ENCODE peak calls at places on chromosomes 2 and 18, in eight cellular contexts. One of them, this sample, is unnamed.

GRCh38 chr2:64338910-64339500 is 115.0 kb upstream of the LGALSL start:
- DNase-seq in RWPE1: no peak
- DNase-seq in right atrium auricular region: no peak
- DNase-seq in CD4-positive, alpha-beta T cell: no peak
- DNase-seq in OCI-LY7: no peak
- DNase-seq in breast epithelium: no peak
- DNase-seq in body of pancreas: no peak
- DNase-seq in heart left ventricle: no peak
- DNase-seq in this sample: no peak

GRCh38 chr2:239025081-239025801 is 177.4 kb downstream of the TWIST2 start:
- DNase-seq in RWPE1: peak; percentile 55
- DNase-seq in right atrium auricular region: no peak
- DNase-seq in CD4-positive, alpha-beta T cell: no peak
- DNase-seq in OCI-LY7: no peak
- DNase-seq in breast epithelium: no peak
- DNase-seq in body of pancreas: no peak
- DNase-seq in heart left ventricle: no peak
- DNase-seq in this sample: no peak

GRCh38 chr18:24611075-24611474 is 150.6 kb downstream of the HRH4 start:
- DNase-seq in RWPE1: no peak
- DNase-seq in right atrium auricular region: no peak
- DNase-seq in CD4-positive, alpha-beta T cell: no peak
- DNase-seq in OCI-LY7: no peak
- DNase-seq in breast epithelium: no peak
- DNase-seq in body of pancreas: no peak
- DNase-seq in heart left ventricle: no peak
- DNase-seq in this sample: no peak

GRCh38 chr2:20198001-20198400 is 26.9 kb downstream of the SDC1 start:
- DNase-seq in RWPE1: no peak
- DNase-seq in right atrium auricular region: no peak
- DNase-seq in CD4-positive, alpha-beta T cell: no peak
- DNase-seq in OCI-LY7: no peak
- DNase-seq in breast epithelium: no peak
- DNase-seq in body of pancreas: no peak
- DNase-seq in heart left ventricle: no peak
- DNase-seq in this sample: no peak

GRCh38 chr2:10792660-10793400 is 19.8 kb downstream of the PDIA6 start:
- DNase-seq in RWPE1: no peak
- DNase-seq in right atrium auricular region: no peak
- DNase-seq in CD4-positive, alpha-beta T cell: no peak
- DNase-seq in OCI-LY7: no peak
- DNase-seq in breast epithelium: no peak
- DNase-seq in body of pancreas: no peak
- DNase-seq in heart left ventricle: no peak
- DNase-seq in this sample: no peak

GRCh38 chr2:20136149-20136548 is 84.7 kb upstream of the LAPTM4A start:
- DNase-seq in RWPE1: no peak
- DNase-seq in right atrium auricular region: no peak
- DNase-seq in CD4-positive, alpha-beta T cell: no peak
- DNase-seq in OCI-LY7: no peak
- DNase-seq in breast epithelium: no peak
- DNase-seq in body of pancreas: no peak
- DNase-seq in heart left ventricle: no peak
- DNase-seq in this sample: no peak

GRCh38 chr18:6731197-6731596 is 1.7 kb downstream of the ARHGAP28 start:
- DNase-seq in RWPE1: no peak
- DNase-seq in right atrium auricular region: no peak
- DNase-seq in CD4-positive, alpha-beta T cell: no peak
- DNase-seq in OCI-LY7: no peak
- DNase-seq in breast epithelium: no peak
- DNase-seq in body of pancreas: peak; percentile 26
- DNase-seq in heart left ventricle: no peak
- DNase-seq in this sample: no peak

GRCh38 chr2:181054843-181055242 is 74.4 kb downstream of the UBE2E3 start:
- DNase-seq in RWPE1: no peak
- DNase-seq in right atrium auricular region: no peak
- DNase-seq in CD4-positive, alpha-beta T cell: no peak
- DNase-seq in OCI-LY7: no peak
- DNase-seq in breast epithelium: no peak
- DNase-seq in body of pancreas: no peak
- DNase-seq in heart left ventricle: no peak
- DNase-seq in this sample: no peak

GRCh38 chr2:241011296-241011600 is 12.8 kb downstream of the SNED1 start:
- DNase-seq in RWPE1: no peak
- DNase-seq in right atrium auricular region: peak; percentile 16
- DNase-seq in CD4-positive, alpha-beta T cell: no peak
- DNase-seq in OCI-LY7: no peak
- DNase-seq in breast epithelium: peak; percentile 36
- DNase-seq in body of pancreas: peak; percentile 3
- DNase-seq in heart left ventricle: peak; percentile 10
- DNase-seq in this sample: no peak

GRCh38 chr18:79772108-79772864 is 25.5 kb upstream of the KCNG2 start:
- DNase-seq in RWPE1: no peak
- DNase-seq in right atrium auricular region: no peak
- DNase-seq in CD4-positive, alpha-beta T cell: no peak
- DNase-seq in OCI-LY7: no peak
- DNase-seq in breast epithelium: no peak
- DNase-seq in body of pancreas: no peak
- DNase-seq in heart left ventricle: no peak
- DNase-seq in this sample: no peak

GRCh38 chr2:69272803-69273471 is 114.1 kb downstream of the GFPT1 start:
- DNase-seq in RWPE1: no peak
- DNase-seq in right atrium auricular region: no peak
- DNase-seq in CD4-positive, alpha-beta T cell: no peak
- DNase-seq in OCI-LY7: no peak
- DNase-seq in breast epithelium: no peak
- DNase-seq in body of pancreas: no peak
- DNase-seq in heart left ventricle: no peak
- DNase-seq in this sample: no peak

GRCh38 chr2:195899226-195899625 is 169.4 kb downstream of the DNAH7 start:
- DNase-seq in RWPE1: no peak
- DNase-seq in right atrium auricular region: no peak
- DNase-seq in CD4-positive, alpha-beta T cell: no peak
- DNase-seq in OCI-LY7: no peak
- DNase-seq in breast epithelium: no peak
- DNase-seq in body of pancreas: no peak
- DNase-seq in heart left ventricle: no peak
- DNase-seq in this sample: no peak

GRCh38 chr2:159982270-159982669 is 80.1 kb downstream of the PLA2R1 start:
- DNase-seq in RWPE1: peak; percentile 83
- DNase-seq in right atrium auricular region: no peak
- DNase-seq in CD4-positive, alpha-beta T cell: no peak
- DNase-seq in OCI-LY7: no peak
- DNase-seq in breast epithelium: no peak
- DNase-seq in body of pancreas: peak; percentile 6
- DNase-seq in heart left ventricle: no peak
- DNase-seq in this sample: no peak

GRCh38 chr2:100642425-100642824 is 79.6 kb downstream of the PDCL3 start:
- DNase-seq in RWPE1: no peak
- DNase-seq in right atrium auricular region: no peak
- DNase-seq in CD4-positive, alpha-beta T cell: no peak
- DNase-seq in OCI-LY7: no peak
- DNase-seq in breast epithelium: no peak
- DNase-seq in body of pancreas: no peak
- DNase-seq in heart left ventricle: no peak
- DNase-seq in this sample: no peak

GRCh38 chr2:39999864-40000263 is 220.8 kb upstream of the THUMPD2 start:
- DNase-seq in RWPE1: no peak
- DNase-seq in right atrium auricular region: no peak
- DNase-seq in CD4-positive, alpha-beta T cell: no peak
- DNase-seq in OCI-LY7: no peak
- DNase-seq in breast epithelium: no peak
- DNase-seq in body of pancreas: no peak
- DNase-seq in heart left ventricle: no peak
- DNase-seq in this sample: no peak

GRCh38 chr18:2536493-2536892 is 34.8 kb downstream of the METTL4 start:
- DNase-seq in RWPE1: no peak
- DNase-seq in right atrium auricular region: no peak
- DNase-seq in CD4-positive, alpha-beta T cell: no peak
- DNase-seq in OCI-LY7: no peak
- DNase-seq in breast epithelium: no peak
- DNase-seq in body of pancreas: no peak
- DNase-seq in heart left ventricle: no peak
- DNase-seq in this sample: no peak

GRCh38 chr18:21740474-21740723 is 193 bp upstream of the MIB1 start:
- DNase-seq in RWPE1: no peak
- DNase-seq in right atrium auricular region: peak; percentile 98
- DNase-seq in CD4-positive, alpha-beta T cell: peak; percentile 99
- DNase-seq in OCI-LY7: peak; percentile 98
- DNase-seq in breast epithelium: peak; percentile 98
- DNase-seq in body of pancreas: no peak
- DNase-seq in heart left ventricle: peak; percentile 99
- DNase-seq in this sample: no peak

GRCh38 chr2:29629495-29629894 is 291.9 kb downstream of the ALK start:
- DNase-seq in RWPE1: no peak
- DNase-seq in right atrium auricular region: no peak
- DNase-seq in CD4-positive, alpha-beta T cell: no peak
- DNase-seq in OCI-LY7: no peak
- DNase-seq in breast epithelium: no peak
- DNase-seq in body of pancreas: no peak
- DNase-seq in heart left ventricle: no peak
- DNase-seq in this sample: no peak

GRCh38 chr2:144026679-144027078 is 493.2 kb downstream of the ZEB2 start:
- DNase-seq in RWPE1: no peak
- DNase-seq in right atrium auricular region: no peak
- DNase-seq in CD4-positive, alpha-beta T cell: no peak
- DNase-seq in OCI-LY7: no peak
- DNase-seq in breast epithelium: no peak
- DNase-seq in body of pancreas: no peak
- DNase-seq in heart left ventricle: no peak
- DNase-seq in this sample: no peak

GRCh38 chr2:19217203-19217602 is 141.2 kb downstream of the OSR1 start:
- DNase-seq in RWPE1: no peak
- DNase-seq in right atrium auricular region: no peak
- DNase-seq in CD4-positive, alpha-beta T cell: no peak
- DNase-seq in OCI-LY7: no peak
- DNase-seq in breast epithelium: no peak
- DNase-seq in body of pancreas: no peak
- DNase-seq in heart left ventricle: no peak
- DNase-seq in this sample: no peak

DNA sequence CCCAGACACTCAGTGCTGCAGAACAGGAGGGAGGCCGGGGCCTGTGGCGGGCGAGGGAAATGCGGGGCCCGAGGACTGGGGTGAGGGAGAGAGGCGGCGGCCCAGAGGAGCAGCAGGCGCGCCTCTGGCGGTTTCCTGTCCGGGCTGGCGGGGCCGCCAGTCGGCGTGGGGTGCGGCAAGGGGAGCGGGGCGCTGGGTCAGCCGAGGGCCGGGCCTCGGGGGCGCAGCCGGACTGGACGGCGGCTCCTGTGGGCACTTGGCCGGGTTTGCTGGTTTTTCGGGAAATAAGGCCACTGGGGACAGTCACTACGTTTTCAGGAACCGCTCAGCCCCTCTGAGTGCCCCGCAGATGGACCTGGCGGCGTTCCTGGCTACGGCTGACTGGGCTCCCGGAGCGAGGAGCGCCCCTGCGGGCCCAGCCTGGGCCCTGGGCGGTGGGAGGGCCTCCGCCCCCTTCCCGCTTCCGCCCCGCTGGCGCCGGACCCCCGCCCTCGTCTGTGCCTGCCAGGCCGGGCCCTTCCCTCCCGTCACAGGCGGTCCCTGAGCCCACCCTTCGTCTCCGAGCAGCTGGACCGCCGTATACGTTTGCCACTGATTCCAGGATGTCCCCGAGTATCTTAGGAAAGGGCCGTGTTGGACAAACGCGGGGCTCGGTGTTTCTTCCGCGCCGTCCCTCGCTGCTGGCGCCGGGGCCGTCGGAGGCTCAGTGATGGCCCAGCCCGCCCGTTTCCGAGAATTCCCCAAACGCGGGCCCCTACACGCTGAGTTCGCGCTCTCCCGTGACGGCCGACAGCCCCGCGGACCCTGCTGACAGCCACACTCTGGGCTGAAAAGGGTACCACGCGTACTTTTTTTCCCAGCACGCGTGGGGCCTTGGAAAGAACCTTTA is 84.6 kb downstream of the FAM210A start:
- DNase-seq in RWPE1: no peak
- DNase-seq in right atrium auricular region: no peak
- DNase-seq in CD4-positive, alpha-beta T cell: no peak
- DNase-seq in OCI-LY7: no peak
- DNase-seq in breast epithelium: no peak
- DNase-seq in body of pancreas: peak; percentile 22
- DNase-seq in heart left ventricle: peak; percentile 72
- DNase-seq in this sample: no peak
- H3K27ac ChIP-seq in RWPE1: no peak overlapping the region
- H3K27ac ChIP-seq in right atrium auricular region: peak overlapping the region; percentile 37
- H3K27ac ChIP-seq in CD4-positive, alpha-beta T cell: no peak overlapping the region
- H3K27ac ChIP-seq in OCI-LY7: no peak overlapping the region
- H3K27ac ChIP-seq in breast epithelium: no peak overlapping the region
- H3K27ac ChIP-seq in body of pancreas: peak overlapping the region; percentile 17
- H3K27ac ChIP-seq in heart left ventricle: peak overlapping the region; percentile 74
- H3K27ac ChIP-seq in this sample: no peak overlapping the region

GRCh38 chr2:3354986-3355385 is 22.6 kb downstream of the EIPR1 start:
- DNase-seq in RWPE1: no peak
- DNase-seq in right atrium auricular region: no peak
- DNase-seq in CD4-positive, alpha-beta T cell: no peak
- DNase-seq in OCI-LY7: no peak
- DNase-seq in breast epithelium: no peak
- DNase-seq in body of pancreas: no peak
- DNase-seq in heart left ventricle: no peak
- DNase-seq in this sample: no peak
- H3K27ac ChIP-seq in RWPE1: no peak overlapping the region
- H3K27ac ChIP-seq in right atrium auricular region: no peak overlapping the region
- H3K27ac ChIP-seq in CD4-positive, alpha-beta T cell: no peak overlapping the region
- H3K27ac ChIP-seq in OCI-LY7: no peak overlapping the region
- H3K27ac ChIP-seq in breast epithelium: no peak overlapping the region
- H3K27ac ChIP-seq in body of pancreas: peak overlapping the region; percentile 4
- H3K27ac ChIP-seq in heart left ventricle: no peak overlapping the region
- H3K27ac ChIP-seq in this sample: no peak overlapping the region

DNA sequence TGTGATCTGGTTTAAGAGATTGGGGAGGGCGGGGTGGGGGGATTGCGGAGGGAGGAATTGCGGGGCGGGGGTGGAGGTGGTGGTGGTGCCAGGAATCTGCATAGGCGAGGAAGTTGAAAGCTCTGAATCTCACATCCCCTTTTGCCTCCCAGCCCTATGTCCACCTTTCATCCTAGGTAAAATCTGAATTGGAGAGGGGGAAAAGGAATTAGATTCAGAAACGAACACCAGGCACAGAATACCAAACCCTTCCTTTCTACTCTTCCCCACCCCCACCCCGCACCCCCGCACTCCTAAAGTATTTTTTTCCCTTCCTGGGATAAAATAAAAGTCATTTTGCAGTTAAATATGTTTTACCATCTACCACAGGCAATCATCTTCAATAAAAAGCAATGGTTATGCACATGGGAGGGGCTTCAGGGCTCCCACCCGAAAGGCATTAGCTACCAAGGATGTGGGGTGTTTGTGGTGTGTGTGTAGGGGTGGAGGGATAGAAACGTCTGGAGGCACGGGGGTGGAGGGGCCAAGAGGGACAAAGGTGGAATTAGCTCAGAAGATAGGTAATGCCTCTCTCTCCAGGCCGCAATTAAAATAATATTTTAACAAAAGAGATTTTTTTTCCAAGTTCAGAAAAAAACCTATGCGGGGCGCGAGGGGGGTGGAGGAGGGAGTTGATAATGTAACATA is 1.8 kb downstream of the IGFBP5 start:
- DNase-seq in RWPE1: no peak
- DNase-seq in right atrium auricular region: no peak
- DNase-seq in CD4-positive, alpha-beta T cell: no peak
- DNase-seq in OCI-LY7: no peak
- DNase-seq in breast epithelium: no peak
- DNase-seq in body of pancreas: no peak
- DNase-seq in heart left ventricle: no peak
- DNase-seq in this sample: no peak
- H3K27ac ChIP-seq in RWPE1: peak overlapping the region; percentile 93
- H3K27ac ChIP-seq in right atrium auricular region: peak overlapping the region; percentile 92
- H3K27ac ChIP-seq in CD4-positive, alpha-beta T cell: no peak overlapping the region
- H3K27ac ChIP-seq in OCI-LY7: no peak overlapping the region
- H3K27ac ChIP-seq in breast epithelium: peak overlapping the region; percentile 85
- H3K27ac ChIP-seq in body of pancreas: peak overlapping the region; percentile 34
- H3K27ac ChIP-seq in heart left ventricle: peak overlapping the region; percentile 87
- H3K27ac ChIP-seq in this sample: no peak overlapping the region

GRCh38 chr18:54999016-54999415 is 39.8 kb upstream of the CCDC68 start:
- DNase-seq in RWPE1: no peak
- DNase-seq in right atrium auricular region: no peak
- DNase-seq in CD4-positive, alpha-beta T cell: no peak
- DNase-seq in OCI-LY7: no peak
- DNase-seq in breast epithelium: no peak
- DNase-seq in body of pancreas: no peak
- DNase-seq in heart left ventricle: no peak
- DNase-seq in this sample: no peak
- H3K27ac ChIP-seq in RWPE1: no peak overlapping the region
- H3K27ac ChIP-seq in right atrium auricular region: no peak overlapping the region
- H3K27ac ChIP-seq in CD4-positive, alpha-beta T cell: no peak overlapping the region
- H3K27ac ChIP-seq in OCI-LY7: no peak overlapping the region
- H3K27ac ChIP-seq in breast epithelium: no peak overlapping the region
- H3K27ac ChIP-seq in body of pancreas: no peak overlapping the region
- H3K27ac ChIP-seq in heart left ventricle: no peak overlapping the region
- H3K27ac ChIP-seq in this sample: no peak overlapping the region